ENCODE peak calls at places on chromosomes 11 and 22, in ten cellular contexts. One of them, this sample, is unnamed.

GRCh38 chr11:131370901-131371790 is 731 bp downstream of the NTM start:
- DNase-seq in activated T-helper 9 cell treated with anti-CD3 and anti-CD28 coated beads, Interleukin-2, amount 50 U/mL, for 16 hours: no peak
- DNase-seq in HS-27A: no peak
- DNase-seq in CD8-positive, alpha-beta T cell: no peak
- DNase-seq in LHCN-M2: no peak
- DNase-seq in T-helper 1 cell: no peak
- DNase-seq in left kidney: peak
- DNase-seq in neural progenitor cell: no peak
- DNase-seq in Ammon's horn: no peak
- DNase-seq in activated CD4-positive, alpha-beta T cell treated with anti-CD3 and anti-CD28 coated beads for 36 hours: no peak
- DNase-seq in this sample: no peak

GRCh38 chr11:119366690-119367620 is 14.5 kb downstream of the USP2 start:
- DNase-seq in activated T-helper 9 cell treated with anti-CD3 and anti-CD28 coated beads, Interleukin-2, amount 50 U/mL, for 16 hours: no peak
- DNase-seq in HS-27A: no peak
- DNase-seq in CD8-positive, alpha-beta T cell: no peak
- DNase-seq in LHCN-M2: no peak
- DNase-seq in T-helper 1 cell: no peak
- DNase-seq in left kidney: no peak
- DNase-seq in neural progenitor cell: no peak
- DNase-seq in Ammon's horn: no peak
- DNase-seq in activated CD4-positive, alpha-beta T cell treated with anti-CD3 and anti-CD28 coated beads for 36 hours: no peak
- DNase-seq in this sample: no peak

GRCh38 chr11:37560346-37560745 is 962.3 kb upstream of the RAG2 start:
- DNase-seq in activated T-helper 9 cell treated with anti-CD3 and anti-CD28 coated beads, Interleukin-2, amount 50 U/mL, for 16 hours: no peak
- DNase-seq in HS-27A: no peak
- DNase-seq in CD8-positive, alpha-beta T cell: no peak
- DNase-seq in LHCN-M2: no peak
- DNase-seq in T-helper 1 cell: no peak
- DNase-seq in left kidney: no peak
- DNase-seq in neural progenitor cell: no peak
- DNase-seq in Ammon's horn: no peak
- DNase-seq in activated CD4-positive, alpha-beta T cell treated with anti-CD3 and anti-CD28 coated beads for 36 hours: no peak
- DNase-seq in this sample: no peak

GRCh38 chr11:129115652-129116585 is 76.2 kb downstream of the ARHGAP32 start:
- DNase-seq in activated T-helper 9 cell treated with anti-CD3 and anti-CD28 coated beads, Interleukin-2, amount 50 U/mL, for 16 hours: no peak
- DNase-seq in HS-27A: no peak
- DNase-seq in CD8-positive, alpha-beta T cell: no peak
- DNase-seq in LHCN-M2: peak
- DNase-seq in T-helper 1 cell: no peak
- DNase-seq in left kidney: no peak
- DNase-seq in neural progenitor cell: no peak
- DNase-seq in Ammon's horn: no peak
- DNase-seq in activated CD4-positive, alpha-beta T cell treated with anti-CD3 and anti-CD28 coated beads for 36 hours: no peak
- DNase-seq in this sample: no peak

GRCh38 chr11:64409707-64410395 is 50.9 kb downstream of the RPS6KA4 start:
- DNase-seq in activated T-helper 9 cell treated with anti-CD3 and anti-CD28 coated beads, Interleukin-2, amount 50 U/mL, for 16 hours: no peak
- DNase-seq in HS-27A: no peak
- DNase-seq in CD8-positive, alpha-beta T cell: no peak
- DNase-seq in LHCN-M2: peak
- DNase-seq in T-helper 1 cell: no peak
- DNase-seq in left kidney: peak
- DNase-seq in neural progenitor cell: no peak
- DNase-seq in Ammon's horn: peak
- DNase-seq in activated CD4-positive, alpha-beta T cell treated with anti-CD3 and anti-CD28 coated beads for 36 hours: no peak
- DNase-seq in this sample: no peak

GRCh38 chr22:37492428-37493344 is 6.5 kb upstream of the MFNG start:
- DNase-seq in activated T-helper 9 cell treated with anti-CD3 and anti-CD28 coated beads, Interleukin-2, amount 50 U/mL, for 16 hours: peak
- DNase-seq in HS-27A: no peak
- DNase-seq in CD8-positive, alpha-beta T cell: peak
- DNase-seq in LHCN-M2: peak
- DNase-seq in T-helper 1 cell: peak
- DNase-seq in left kidney: peak
- DNase-seq in neural progenitor cell: peak
- DNase-seq in Ammon's horn: no peak
- DNase-seq in activated CD4-positive, alpha-beta T cell treated with anti-CD3 and anti-CD28 coated beads for 36 hours: peak
- DNase-seq in this sample: peak

GRCh38 chr11:108115495-108116140 is 5.7 kb upstream of the ACAT1 start:
- DNase-seq in activated T-helper 9 cell treated with anti-CD3 and anti-CD28 coated beads, Interleukin-2, amount 50 U/mL, for 16 hours: no peak
- DNase-seq in HS-27A: no peak
- DNase-seq in CD8-positive, alpha-beta T cell: no peak
- DNase-seq in LHCN-M2: peak
- DNase-seq in T-helper 1 cell: no peak
- DNase-seq in left kidney: peak
- DNase-seq in neural progenitor cell: peak
- DNase-seq in Ammon's horn: peak
- DNase-seq in activated CD4-positive, alpha-beta T cell treated with anti-CD3 and anti-CD28 coated beads for 36 hours: no peak
- DNase-seq in this sample: no peak

GRCh38 chr11:99781074-99781473 is 760.3 kb downstream of the CNTN5 start:
- DNase-seq in activated T-helper 9 cell treated with anti-CD3 and anti-CD28 coated beads, Interleukin-2, amount 50 U/mL, for 16 hours: no peak
- DNase-seq in HS-27A: no peak
- DNase-seq in CD8-positive, alpha-beta T cell: no peak
- DNase-seq in LHCN-M2: peak
- DNase-seq in T-helper 1 cell: no peak
- DNase-seq in left kidney: no peak
- DNase-seq in neural progenitor cell: no peak
- DNase-seq in Ammon's horn: no peak
- DNase-seq in activated CD4-positive, alpha-beta T cell treated with anti-CD3 and anti-CD28 coated beads for 36 hours: no peak
- DNase-seq in this sample: no peak

GRCh38 chr11:9265211-9266131 is at the start of gene DENND5A:
- DNase-seq in activated T-helper 9 cell treated with anti-CD3 and anti-CD28 coated beads, Interleukin-2, amount 50 U/mL, for 16 hours: peak
- DNase-seq in HS-27A: peak
- DNase-seq in CD8-positive, alpha-beta T cell: peak
- DNase-seq in LHCN-M2: peak
- DNase-seq in T-helper 1 cell: peak
- DNase-seq in left kidney: peak
- DNase-seq in neural progenitor cell: peak
- DNase-seq in Ammon's horn: peak
- DNase-seq in activated CD4-positive, alpha-beta T cell treated with anti-CD3 and anti-CD28 coated beads for 36 hours: peak
- DNase-seq in this sample: peak

GRCh38 chr11:63999349-64000025 is 13.2 kb downstream of the OTUB1 start:
- DNase-seq in activated T-helper 9 cell treated with anti-CD3 and anti-CD28 coated beads, Interleukin-2, amount 50 U/mL, for 16 hours: peak
- DNase-seq in HS-27A: no peak
- DNase-seq in CD8-positive, alpha-beta T cell: peak
- DNase-seq in LHCN-M2: no peak
- DNase-seq in T-helper 1 cell: peak
- DNase-seq in left kidney: peak
- DNase-seq in neural progenitor cell: peak
- DNase-seq in Ammon's horn: no peak
- DNase-seq in activated CD4-positive, alpha-beta T cell treated with anti-CD3 and anti-CD28 coated beads for 36 hours: peak
- DNase-seq in this sample: peak

GRCh38 chr11:7672960-7673723 is at the start of gene CYB5R2:
- DNase-seq in activated T-helper 9 cell treated with anti-CD3 and anti-CD28 coated beads, Interleukin-2, amount 50 U/mL, for 16 hours: no peak
- DNase-seq in HS-27A: no peak
- DNase-seq in CD8-positive, alpha-beta T cell: no peak
- DNase-seq in LHCN-M2: no peak
- DNase-seq in T-helper 1 cell: no peak
- DNase-seq in left kidney: peak
- DNase-seq in neural progenitor cell: peak
- DNase-seq in Ammon's horn: peak
- DNase-seq in activated CD4-positive, alpha-beta T cell treated with anti-CD3 and anti-CD28 coated beads for 36 hours: peak
- DNase-seq in this sample: no peak

GRCh38 chr22:25113316-25113721 is 86.3 kb upstream of the CRYBB3 start:
- DNase-seq in activated T-helper 9 cell treated with anti-CD3 and anti-CD28 coated beads, Interleukin-2, amount 50 U/mL, for 16 hours: no peak
- DNase-seq in HS-27A: no peak
- DNase-seq in CD8-positive, alpha-beta T cell: no peak
- DNase-seq in LHCN-M2: peak
- DNase-seq in T-helper 1 cell: no peak
- DNase-seq in left kidney: no peak
- DNase-seq in neural progenitor cell: no peak
- DNase-seq in Ammon's horn: no peak
- DNase-seq in activated CD4-positive, alpha-beta T cell treated with anti-CD3 and anti-CD28 coated beads for 36 hours: no peak
- DNase-seq in this sample: no peak

GRCh38 chr11:29129850-29130249 is 887.0 kb downstream of the KCNA4 start:
- DNase-seq in activated T-helper 9 cell treated with anti-CD3 and anti-CD28 coated beads, Interleukin-2, amount 50 U/mL, for 16 hours: no peak
- DNase-seq in HS-27A: no peak
- DNase-seq in CD8-positive, alpha-beta T cell: no peak
- DNase-seq in LHCN-M2: peak
- DNase-seq in T-helper 1 cell: no peak
- DNase-seq in left kidney: no peak
- DNase-seq in neural progenitor cell: no peak
- DNase-seq in Ammon's horn: no peak
- DNase-seq in activated CD4-positive, alpha-beta T cell treated with anti-CD3 and anti-CD28 coated beads for 36 hours: no peak
- DNase-seq in this sample: no peak

GRCh38 chr11:73271936-73272679 is at the start of gene P2RY6:
- DNase-seq in activated T-helper 9 cell treated with anti-CD3 and anti-CD28 coated beads, Interleukin-2, amount 50 U/mL, for 16 hours: no peak
- DNase-seq in HS-27A: peak
- DNase-seq in CD8-positive, alpha-beta T cell: no peak
- DNase-seq in LHCN-M2: peak
- DNase-seq in T-helper 1 cell: no peak
- DNase-seq in left kidney: peak
- DNase-seq in neural progenitor cell: no peak
- DNase-seq in Ammon's horn: peak
- DNase-seq in activated CD4-positive, alpha-beta T cell treated with anti-CD3 and anti-CD28 coated beads for 36 hours: no peak
- DNase-seq in this sample: no peak

GRCh38 chr11:95076416-95076815 is 9.7 kb downstream of the SRSF8 start:
- DNase-seq in activated T-helper 9 cell treated with anti-CD3 and anti-CD28 coated beads, Interleukin-2, amount 50 U/mL, for 16 hours: no peak
- DNase-seq in HS-27A: no peak
- DNase-seq in CD8-positive, alpha-beta T cell: no peak
- DNase-seq in LHCN-M2: peak
- DNase-seq in T-helper 1 cell: no peak
- DNase-seq in left kidney: peak
- DNase-seq in neural progenitor cell: no peak
- DNase-seq in Ammon's horn: no peak
- DNase-seq in activated CD4-positive, alpha-beta T cell treated with anti-CD3 and anti-CD28 coated beads for 36 hours: no peak
- DNase-seq in this sample: no peak

GRCh38 chr22:48476599-48476998 is 1351.1 kb downstream of the BRD1 start:
- DNase-seq in activated T-helper 9 cell treated with anti-CD3 and anti-CD28 coated beads, Interleukin-2, amount 50 U/mL, for 16 hours: no peak
- DNase-seq in HS-27A: no peak
- DNase-seq in CD8-positive, alpha-beta T cell: no peak
- DNase-seq in LHCN-M2: no peak
- DNase-seq in T-helper 1 cell: no peak
- DNase-seq in left kidney: no peak
- DNase-seq in neural progenitor cell: no peak
- DNase-seq in Ammon's horn: no peak
- DNase-seq in activated CD4-positive, alpha-beta T cell treated with anti-CD3 and anti-CD28 coated beads for 36 hours: no peak
- DNase-seq in this sample: no peak

GRCh38 chr11:106880121-106880520 is 138.2 kb downstream of the GUCY1A2 start:
- DNase-seq in activated T-helper 9 cell treated with anti-CD3 and anti-CD28 coated beads, Interleukin-2, amount 50 U/mL, for 16 hours: no peak
- DNase-seq in HS-27A: no peak
- DNase-seq in CD8-positive, alpha-beta T cell: no peak
- DNase-seq in LHCN-M2: no peak
- DNase-seq in T-helper 1 cell: no peak
- DNase-seq in left kidney: no peak
- DNase-seq in neural progenitor cell: peak
- DNase-seq in Ammon's horn: no peak
- DNase-seq in activated CD4-positive, alpha-beta T cell treated with anti-CD3 and anti-CD28 coated beads for 36 hours: no peak
- DNase-seq in this sample: no peak

GRCh38 chr11:96241351-96241841 is 101.6 kb downstream of the MAML2 start:
- DNase-seq in activated T-helper 9 cell treated with anti-CD3 and anti-CD28 coated beads, Interleukin-2, amount 50 U/mL, for 16 hours: no peak
- DNase-seq in HS-27A: no peak
- DNase-seq in CD8-positive, alpha-beta T cell: no peak
- DNase-seq in LHCN-M2: no peak
- DNase-seq in T-helper 1 cell: no peak
- DNase-seq in left kidney: no peak
- DNase-seq in neural progenitor cell: no peak
- DNase-seq in Ammon's horn: no peak
- DNase-seq in activated CD4-positive, alpha-beta T cell treated with anti-CD3 and anti-CD28 coated beads for 36 hours: no peak
- DNase-seq in this sample: no peak

GRCh38 chr11:36015806-36016205 is 71.9 kb downstream of the LDLRAD3 start:
- DNase-seq in activated T-helper 9 cell treated with anti-CD3 and anti-CD28 coated beads, Interleukin-2, amount 50 U/mL, for 16 hours: no peak
- DNase-seq in HS-27A: no peak
- DNase-seq in CD8-positive, alpha-beta T cell: no peak
- DNase-seq in LHCN-M2: no peak
- DNase-seq in T-helper 1 cell: no peak
- DNase-seq in left kidney: no peak
- DNase-seq in neural progenitor cell: no peak
- DNase-seq in Ammon's horn: peak
- DNase-seq in activated CD4-positive, alpha-beta T cell treated with anti-CD3 and anti-CD28 coated beads for 36 hours: no peak
- DNase-seq in this sample: no peak

GRCh38 chr22:47816121-47816915 is 1053.9 kb downstream of the TBC1D22A start:
- DNase-seq in activated T-helper 9 cell treated with anti-CD3 and anti-CD28 coated beads, Interleukin-2, amount 50 U/mL, for 16 hours: no peak
- DNase-seq in HS-27A: no peak
- DNase-seq in CD8-positive, alpha-beta T cell: no peak
- DNase-seq in LHCN-M2: no peak
- DNase-seq in T-helper 1 cell: no peak
- DNase-seq in left kidney: no peak
- DNase-seq in neural progenitor cell: no peak
- DNase-seq in Ammon's horn: no peak
- DNase-seq in activated CD4-positive, alpha-beta T cell treated with anti-CD3 and anti-CD28 coated beads for 36 hours: no peak
- DNase-seq in this sample: no peak

GRCh38 chr11:57980201-57980600 is 43.5 kb upstream of the OR9Q1 start:
- DNase-seq in activated T-helper 9 cell treated with anti-CD3 and anti-CD28 coated beads, Interleukin-2, amount 50 U/mL, for 16 hours: no peak
- DNase-seq in HS-27A: no peak
- DNase-seq in CD8-positive, alpha-beta T cell: no peak
- DNase-seq in LHCN-M2: no peak
- DNase-seq in T-helper 1 cell: no peak
- DNase-seq in left kidney: no peak
- DNase-seq in neural progenitor cell: no peak
- DNase-seq in Ammon's horn: no peak
- DNase-seq in activated CD4-positive, alpha-beta T cell treated with anti-CD3 and anti-CD28 coated beads for 36 hours: no peak
- DNase-seq in this sample: no peak